ENCODE peak calls at places on chromosomes 3 and 15, in four cellular contexts. M is skeletal muscle cell, E is left ventricle myocardium inferior, A is breast epithelium. D is an unnamed sample.

GRCh38 chr3:151946606-151947005 is 73.2 kb downstream of the SUCNR1 start:
- DNase-seq in A (no peak), E (no peak), M (no peak), D (no peak)

GRCh38 chr3:37320276-37320675 is 145.9 kb upstream of the LRRFIP2 start:
- DNase-seq in E (no peak), A (no peak), M (no peak), D (no peak)

GRCh38 chr3:16350041-16350952 is 85.3 kb downstream of the OXNAD1 start:
- DNase-seq in A (no peak), M (peak), E (no peak), D (peak)

GRCh38 chr15:83694030-83694429 is 40.1 kb downstream of the ADAMTSL3 start:
- DNase-seq in M (no peak), E (no peak), A (no peak), D (peak)

GRCh38 chr3:94520364-94520763 is 457.5 kb downstream of the NSUN3 start:
- DNase-seq in A (no peak), E (no peak), M (no peak), D (no peak)

GRCh38 chr15:44101944-44102343 is 93.1 kb downstream of the FRMD5 start:
- DNase-seq in M (no peak), E (no peak), A (no peak), D (peak)

GRCh38 chr3:183061431-183062172 is 37.7 kb downstream of the MCCC1 start:
- DNase-seq in M (peak), A (no peak), E (no peak), D (no peak)

GRCh38 chr3:11498646-11499045 is 145.1 kb downstream of the VGLL4 start:
- DNase-seq in A (peak), E (peak), M (peak), D (peak)

GRCh38 chr3:16048435-16049318 is 125.8 kb upstream of the GALNT15 start:
- DNase-seq in A (no peak), E (no peak), M (no peak), D (peak)

GRCh38 chr3:134239538-134239937 is 11.1 kb downstream of the RYK start:
- DNase-seq in M (no peak), A (no peak), E (no peak), D (no peak)

GRCh38 chr3:61927332-61927731 is 366.0 kb downstream of the PTPRG start:
- DNase-seq in A (peak), M (peak), E (peak), D (peak)

GRCh38 chr3:68631810-68632545 is 300.4 kb downstream of the TAFA4 start:
- DNase-seq in M (no peak), E (no peak), A (no peak), D (no peak)

GRCh38 chr3:39727415-39727814 is 82.0 kb upstream of the MYRIP start:
- DNase-seq in M (no peak), E (no peak), A (no peak), D (no peak)

GRCh38 chr3:59263152-59263551 is 213.3 kb upstream of the CFAP20DC start:
- DNase-seq in M (no peak), A (no peak), E (no peak), D (no peak)

GRCh38 chr3:15361494-15362214 is 29.3 kb upstream of the SH3BP5 start:
- DNase-seq in A (no peak), M (no peak), E (no peak), D (no peak)

GRCh38 chr3:45473841-45474240 is 85.5 kb downstream of the LARS2 start:
- DNase-seq in M (peak), A (no peak), E (no peak), D (peak)

GRCh38 chr15:93830221-93830765 is 401.1 kb upstream of the MCTP2 start:
- DNase-seq in A (no peak), E (no peak), M (no peak), D (no peak)

GRCh38 chr3:165835431-165835830 is 1.8 kb downstream of the BCHE start:
- DNase-seq in M (no peak), E (no peak), A (no peak), D (no peak)

GRCh38 chr15:55239440-55240124 is 42.8 kb upstream of the RSL24D1 start:
- DNase-seq in E (no peak), M (no peak), A (no peak), D (no peak)

GRCh38 chr3:181855825-181856224 is 144.1 kb downstream of the SOX2 start:
- DNase-seq in E (no peak), M (no peak), A (no peak), D (no peak)

GRCh38 chr3:102979682-102980378 is 545.0 kb downstream of the ZPLD1 start:
- DNase-seq in M (peak), E (peak), A (peak), D (peak)

GRCh38 chr3:196156160-196156559 is 55.0 kb downstream of the ZDHHC19 start:
- DNase-seq in A (no peak), M (no peak), E (no peak), D (no peak)

GRCh38 chr3:143000525-143000924 is 845 bp upstream of the U2SURP start:
- DNase-seq in E (no peak), A (no peak), M (no peak), D (peak)

GRCh38 chr15:71252036-71252898 is 137.0 kb downstream of the THSD4 start:
- DNase-seq in M (no peak), A (no peak), E (no peak), D (peak)

GRCh38 chr3:165746874-165747273 is 90.3 kb downstream of the BCHE start:
- DNase-seq in E (no peak), A (no peak), M (no peak), D (no peak)

GRCh38 chr15:33150516-33150915 is 44.0 kb downstream of the FMN1 start:
- DNase-seq in A (no peak), M (no peak), E (no peak), D (no peak)

GRCh38 chr15:52822475-52822874 is 32.3 kb upstream of the ONECUT1 start:
- DNase-seq in A (no peak), M (no peak), E (no peak), D (no peak)

GRCh38 chr3:151372063-151372820 is 12.3 kb downstream of the P2RY12 start:
- DNase-seq in A (no peak), E (no peak), M (no peak), D (peak)

GRCh38 chr3:42712344-42712648 is 9.7 kb upstream of the HHATL start:
- DNase-seq in M (no peak), E (no peak), A (no peak), D (no peak)

GRCh38 chr3:47009225-47010049 is 30.0 kb downstream of the NBEAL2 start:
- DNase-seq in A (peak), M (peak), E (peak), D (peak)

GRCh38 chr3:123374016-123374415 is 74.9 kb downstream of the ADCY5 start:
- DNase-seq in A (no peak), E (no peak), M (no peak), D (no peak)

GRCh38 chr15:77144492-77145070 is 73.7 kb upstream of the TSPAN3 start:
- DNase-seq in A (no peak), M (peak), E (no peak), D (peak)

GRCh38 chr3:100107227-100107626 is 7.1 kb downstream of the FILIP1L start:
- DNase-seq in A (no peak), E (no peak), M (no peak), D (no peak)

GRCh38 chr3:136678981-136679380 is 73.2 kb downstream of the STAG1 start:
- DNase-seq in A (no peak), M (no peak), E (no peak), D (peak)

GRCh38 chr3:49868951-49869454 is 703 bp downstream of the CAMKV start:
- DNase-seq in E (no peak), A (no peak), M (no peak), D (no peak)

GRCh38 chr3:567488-568173 is 371.1 kb downstream of the CHL1 start:
- DNase-seq in M (no peak), E (no peak), A (no peak), D (no peak)

GRCh38 chr15:33985751-33986150 is 17.5 kb downstream of the CHRM5 start:
- DNase-seq in M (no peak), A (no peak), E (no peak), D (peak)

GRCh38 chr3:121748638-121749275 is 784 bp downstream of the GOLGB1 start:
- DNase-seq in E (no peak), A (no peak), M (peak), D (peak)

GRCh38 chr3:78481050-78481449 is 1286.7 kb downstream of the ROBO1 start:
- DNase-seq in A (no peak), M (no peak), E (no peak), D (no peak)

DNA sequence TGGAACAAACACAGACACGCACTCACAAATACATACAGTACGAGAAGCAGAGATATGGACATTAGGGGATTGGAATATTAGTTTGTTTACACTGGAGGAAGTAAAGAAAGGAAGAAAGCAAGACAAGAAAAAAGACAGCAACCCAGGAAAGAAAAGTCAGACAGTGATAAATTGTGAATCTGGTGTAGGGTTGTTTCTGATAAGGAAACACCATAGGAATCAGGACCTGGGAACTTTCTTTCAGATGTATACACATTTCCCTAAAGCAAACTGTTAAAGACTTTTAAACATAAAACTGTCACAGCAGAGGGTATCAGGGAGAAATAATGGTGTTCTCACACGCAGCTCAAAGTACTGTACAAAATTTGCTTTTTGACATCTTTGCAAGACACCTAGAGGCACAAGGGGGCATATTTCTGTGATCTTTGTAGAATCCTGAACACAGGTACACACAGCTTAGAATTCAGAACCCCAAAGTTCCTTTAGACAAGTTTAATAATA is 153.7 kb downstream of the TUSC7 start:
- DNase-seq in E (no peak), M (no peak), A (no peak), D (no peak)
- H3K4me3 ChIP-seq in E (no peak), M (no peak), A (no peak), D (no peak)

GRCh38 chr15:73924258-73924921 is 1.9 kb upstream of the LOXL1 start:
- DNase-seq in E (peak), M (peak), A (no peak), D (peak)

GRCh38 chr15:73923156-73923487 is 3.1 kb upstream of the LOXL1 start:
- DNase-seq in A (no peak), E (no peak), M (no peak), D (no peak)

GRCh38 chr15:73921257-73921890 is 4.9 kb upstream of the LOXL1 start:
- DNase-seq in A (no peak), M (no peak), E (peak), D (no peak)

GRCh38 chr15:73922186-73923151 is 3.8 kb upstream of the LOXL1 start:
- DNase-seq in A (no peak), M (no peak), E (peak), D (peak)

DNA sequence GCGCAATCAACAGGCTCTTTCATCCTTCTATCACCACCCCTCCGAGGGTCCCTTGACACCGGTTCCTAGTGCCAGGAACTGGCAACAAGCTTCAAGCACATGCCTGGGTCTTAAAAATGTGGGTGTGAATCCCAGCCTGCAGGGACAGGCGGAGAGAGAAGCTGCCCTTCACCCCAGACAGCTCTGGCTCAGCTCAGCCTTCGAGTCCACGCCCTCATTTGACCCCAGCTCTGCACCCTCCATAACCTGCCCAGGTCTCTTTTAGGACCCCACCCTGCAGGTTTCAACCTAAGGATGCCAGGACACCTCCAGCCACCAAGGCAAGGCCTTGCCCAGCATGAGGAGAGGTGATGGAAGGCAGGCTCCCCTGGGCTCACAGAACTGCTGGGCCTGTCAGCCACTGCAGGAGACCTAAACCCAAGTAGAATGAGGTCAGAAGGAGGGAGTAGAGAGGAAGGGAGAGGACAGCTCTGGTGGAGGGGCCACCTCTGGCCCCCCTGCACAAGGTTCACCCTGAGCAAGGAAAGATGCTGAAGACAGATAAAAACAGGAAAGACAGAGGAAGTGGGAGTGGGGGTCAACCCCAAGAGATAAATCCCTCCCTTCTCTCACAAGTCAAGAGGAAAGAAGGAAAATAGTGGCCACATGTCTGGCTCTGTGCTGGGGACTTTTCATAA is 2.6 kb upstream of the LOXL1 start:
- DNase-seq in M (no peak), E (peak), A (no peak), D (no peak)
- H3K4me3 ChIP-seq in M (no peak), E (no peak), A (no peak), D (no peak)

GRCh38 chr15:59176653-59177444 is 29.8 kb upstream of the LDHAL6B start:
- DNase-seq in E (no peak), A (no peak), M (no peak), D (no peak)

GRCh38 chr15:59173194-59173593 is 33.4 kb upstream of the LDHAL6B start:
- DNase-seq in E (no peak), A (no peak), M (no peak), D (no peak)

GRCh38 chr15:59174846-59175831 is 31.5 kb upstream of the LDHAL6B start:
- DNase-seq in E (peak), A (no peak), M (peak), D (peak)

GRCh38 chr15:59172289-59172901 is 34.2 kb upstream of the LDHAL6B start:
- DNase-seq in M (no peak), E (no peak), A (no peak), D (no peak)

GRCh38 chr15:59174161-59174845 is 32.3 kb upstream of the LDHAL6B start:
- DNase-seq in A (no peak), E (no peak), M (no peak), D (no peak)
- H3K4me3 ChIP-seq in A (no peak), E (no peak), M (no peak), D (no peak)

GRCh38 chr3:111999924-112000835 is 1.5 kb downstream of the TAGLN3 start:
- DNase-seq in E (no peak), A (no peak), M (no peak), D (no peak)
- H3K4me3 ChIP-seq in E (peak), A (no peak), M (peak), D (no peak)

GRCh38 chr3:157077565-157077991 is 82.4 kb downstream of the CCNL1 start:
- DNase-seq in A (no peak), E (no peak), M (peak), D (peak)
- H3K4me3 ChIP-seq in A (no peak), E (no peak), M (no peak), D (no peak)

GRCh38 chr3:127787071-127787490 is 35.2 kb downstream of the MGLL start:
- DNase-seq in M (no peak), A (no peak), E (peak), D (peak)
- H3K4me3 ChIP-seq in M (no peak), A (no peak), E (peak), D (no peak)